ENCODE peak calls at places on chromosomes 1 and 21, in nine cellular contexts. N is A549, Z is HCT116, D is kidney, U is brain microvascular endothelial cell, Q is uterus, A is RWPE1, S is AG04450, K is upper lobe of right lung. I is an unnamed sample.

GRCh38 chr1:233721003-233721595 is 107.2 kb downstream of the KCNK1 start:
- DNase-seq in K (no peak), A (no peak), D (no peak), N (peak), Q (no peak), S (no peak), U (no peak), Z (no peak), I (peak)

GRCh38 chr1:182771187-182771984 is 18.2 kb upstream of the NPL start:
- DNase-seq in U (no peak), N (no peak), A (no peak), D (no peak), S (no peak), K (no peak), Z (no peak), Q (no peak), I (no peak)

GRCh38 chr1:11831945-11832725 is 15.4 kb downstream of the NPPA start:
- DNase-seq in U (no peak), N (no peak), Z (no peak), K (no peak), D (peak), Q (no peak), A (no peak), S (no peak), I (no peak)

GRCh38 chr1:72435025-72435424 is 152.7 kb upstream of the NEGR1 start:
- DNase-seq in Q (no peak), N (no peak), U (peak), A (no peak), S (peak), Z (no peak), K (no peak), D (no peak), I (no peak)

GRCh38 chr1:44962729-44963128 is 23.7 kb downstream of the EIF2B3 start:
- DNase-seq in D (no peak), U (no peak), A (no peak), Q (no peak), Z (no peak), K (no peak), N (no peak), S (no peak), I (no peak)

GRCh38 chr1:105544475-105544874 is 1512.0 kb upstream of the PRMT6 start:
- DNase-seq in D (no peak), N (no peak), K (no peak), Q (no peak), Z (no peak), S (no peak), A (no peak), U (peak), I (peak)

GRCh38 chr21:42019101-42019605 is 9.0 kb upstream of the ZBTB21 start:
- DNase-seq in S (no peak), Z (no peak), Q (no peak), A (peak), K (no peak), D (no peak), N (no peak), U (no peak), I (no peak)

GRCh38 chr1:153340356-153340755 is 8.3 kb downstream of the PGLYRP4 start:
- DNase-seq in Z (no peak), U (no peak), K (no peak), S (no peak), Q (no peak), N (no peak), D (no peak), A (no peak), I (no peak)

GRCh38 chr1:241352401-241352800 is 4.6 kb downstream of the RGS7 start:
- DNase-seq in U (no peak), K (no peak), S (no peak), N (no peak), D (no peak), Z (no peak), Q (no peak), A (no peak), I (peak)

GRCh38 chr1:164953095-164953494 is 394.1 kb downstream of the PBX1 start:
- DNase-seq in S (no peak), K (no peak), Q (no peak), D (no peak), Z (no peak), U (no peak), N (no peak), A (no peak), I (no peak)

GRCh38 chr1:98104285-98104684 is 183.5 kb upstream of the DPYD start:
- DNase-seq in Z (no peak), A (no peak), Q (no peak), N (no peak), S (peak), U (no peak), K (no peak), D (no peak), I (peak)

GRCh38 chr1:86149591-86149990 is 7.0 kb downstream of the COL24A1 start:
- DNase-seq in A (peak), N (no peak), K (no peak), D (no peak), U (no peak), S (no peak), Q (no peak), Z (no peak), I (no peak)

GRCh38 chr1:86150553-86151055 is 6.0 kb downstream of the COL24A1 start:
- DNase-seq in D (no peak), N (no peak), Z (no peak), U (no peak), Q (no peak), A (no peak), K (no peak), S (no peak), I (no peak)

GRCh38 chr1:86151427-86151826 is 5.1 kb downstream of the COL24A1 start:
- DNase-seq in S (peak), N (no peak), Z (no peak), D (no peak), A (no peak), U (peak), Q (no peak), K (no peak), I (no peak)

GRCh38 chr1:86146566-86146965 is 10.0 kb downstream of the COL24A1 start:
- DNase-seq in D (no peak), Z (no peak), S (no peak), Q (no peak), N (no peak), A (no peak), U (no peak), K (no peak), I (no peak)
- TF ChIP-seq CTCF in D (no peak), Z (no peak), S (no peak), Q (no peak), N (no peak), A (peak), U (no peak), K (no peak), I (no peak)

GRCh38 chr1:180168786-180169640 is 14.3 kb downstream of the QSOX1 start:
- DNase-seq in A (peak), Z (no peak), K (peak), U (no peak), N (peak), D (no peak), Q (peak), S (no peak), I (peak)
- TF ChIP-seq CTCF in A (no peak), Z (peak), K (peak), U (peak), N (peak), D (peak), Q (no peak), S (peak), I (peak)

GRCh38 chr1:161399257-161399998 is 31.8 kb upstream of the CFAP126 start:
- DNase-seq in N (peak), D (peak), S (peak), A (peak), Q (peak), K (peak), U (peak), Z (peak), I (peak)
- TF ChIP-seq CTCF in N (no peak), D (peak), S (peak), A (peak), Q (peak), K (peak), U (peak), Z (no peak), I (peak)

DNA sequence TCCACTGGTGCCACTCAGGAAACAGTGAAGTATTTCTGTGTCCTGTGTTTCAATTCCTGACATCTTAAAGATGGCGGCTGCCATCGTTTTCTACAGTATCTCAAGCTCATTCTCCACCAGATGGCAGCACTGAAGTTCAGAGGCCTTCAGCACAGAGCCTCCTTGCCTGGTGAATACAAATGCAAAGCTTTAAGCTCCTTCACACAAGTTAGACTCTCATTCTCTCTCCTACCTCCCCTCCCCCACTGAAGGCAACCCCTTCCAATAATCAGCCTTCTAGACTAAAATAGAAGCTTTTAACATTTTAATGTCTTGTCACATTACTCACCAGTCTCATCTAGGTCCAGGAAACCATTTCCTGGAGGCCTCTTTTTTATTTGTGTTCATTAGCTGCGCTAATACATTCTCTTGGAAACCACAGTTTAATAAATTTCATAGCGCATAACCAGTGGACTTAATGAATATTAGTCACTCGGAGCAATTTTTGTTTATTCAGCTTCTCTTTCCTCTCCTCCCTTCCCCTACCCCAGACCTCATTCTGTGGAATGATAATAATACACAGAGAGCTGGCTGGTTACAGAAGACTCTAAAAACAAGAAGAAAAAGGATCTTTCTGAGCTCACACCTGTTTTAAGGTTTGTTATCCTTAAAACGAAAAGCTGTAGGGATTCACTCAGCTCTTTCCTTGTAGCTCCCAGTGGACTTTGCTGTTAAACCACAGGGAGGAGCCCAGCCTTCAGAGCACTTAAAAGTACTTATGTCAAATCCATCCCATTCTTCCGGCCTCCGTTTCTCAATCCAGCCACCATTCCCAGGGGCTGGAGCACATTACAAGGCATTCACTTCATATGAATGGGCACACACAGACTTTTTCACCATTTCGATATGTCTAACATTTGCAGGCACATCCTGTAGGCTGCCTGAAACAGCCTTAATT is 384.9 kb downstream of the HLX start:
- DNase-seq in K (no peak), D (no peak), Z (peak), Q (peak), A (peak), N (peak), U (peak), S (peak), I (peak)
- TF ChIP-seq CTCF in K (peak), D (peak), Z (peak), Q (peak), A (no peak), N (peak), U (peak), S (peak), I (peak)